ENCODE peak calls at places on chromosomes 2 and 18, in eight cellular contexts. H is A549, F is H54, X is K562, K is Peyer's patch, E is lower leg skin, L is spleen, V is breast epithelium. O is an unnamed sample.

GRCh38 chr18:39776766-39777165 is 2178.3 kb upstream of the PIK3C3 start:
- DNase-seq in H (no peak), K (no peak), F (no peak), V (no peak), L (no peak), X (no peak), E (no peak), O (no peak)

GRCh38 chr2:178279142-178279541 is 84.8 kb downstream of the OSBPL6 start:
- DNase-seq in H (peak), V (no peak), F (peak), X (no peak), K (no peak), L (no peak), E (no peak), O (no peak)

GRCh38 chr18:35155403-35156117 is 85.3 kb upstream of the ZNF397 start:
- DNase-seq in X (no peak), V (no peak), K (no peak), F (no peak), L (peak), H (no peak), E (no peak), O (no peak)

GRCh38 chr2:180690611-180691010 is 289.8 kb upstream of the UBE2E3 start:
- DNase-seq in F (no peak), X (no peak), H (no peak), V (no peak), K (no peak), E (no peak), L (no peak), O (no peak)

GRCh38 chr18:60053747-60054304 is 154.0 kb downstream of the PMAIP1 start:
- DNase-seq in K (no peak), L (no peak), E (no peak), F (peak), V (no peak), H (peak), X (peak), O (no peak)

GRCh38 chr2:169828141-169828811 is 1.0 kb downstream of the UBR3 start:
- DNase-seq in E (peak), K (no peak), V (no peak), H (peak), F (peak), L (no peak), X (peak), O (peak)

GRCh38 chr2:68746408-68746807 is 11.8 kb downstream of the ARHGAP25 start:
- DNase-seq in X (no peak), L (no peak), K (peak), V (no peak), F (no peak), E (peak), H (no peak), O (no peak)

GRCh38 chr18:6405237-6406074 is 9.3 kb downstream of the L3MBTL4 start:
- DNase-seq in F (no peak), H (no peak), E (no peak), L (no peak), V (no peak), K (no peak), X (no peak), O (no peak)

GRCh38 chr18:5155180-5155906 is 41.7 kb downstream of the AKAIN1 start:
- DNase-seq in X (no peak), E (no peak), K (no peak), V (no peak), F (peak), H (no peak), L (no peak), O (no peak)

GRCh38 chr2:215886026-215886425 is 127.3 kb downstream of the MREG start:
- DNase-seq in H (no peak), K (no peak), F (no peak), X (no peak), L (no peak), V (no peak), E (no peak), O (no peak)

GRCh38 chr2:42844901-42845685 is 52.7 kb upstream of the HAAO start:
- DNase-seq in X (no peak), K (no peak), H (no peak), E (peak), V (no peak), L (peak), F (no peak), O (no peak)

GRCh38 chr2:163348843-163349395 is 386.9 kb downstream of the FIGN start:
- DNase-seq in L (no peak), V (no peak), H (peak), E (no peak), X (no peak), F (peak), K (no peak), O (no peak)

GRCh38 chr2:159209341-159210306 is 76.9 kb downstream of the WDSUB1 start:
- DNase-seq in K (peak), F (no peak), H (no peak), X (no peak), E (peak), L (peak), V (no peak), O (no peak)

GRCh38 chr2:144518744-144519596 is 949 bp downstream of the ZEB2 start:
- DNase-seq in V (no peak), X (no peak), F (no peak), H (no peak), L (no peak), K (peak), E (no peak), O (no peak)

GRCh38 chr2:48320747-48321146 is 209.2 kb upstream of the STON1 start:
- DNase-seq in V (no peak), E (no peak), X (no peak), L (no peak), K (no peak), H (no peak), F (no peak), O (no peak)

DNA sequence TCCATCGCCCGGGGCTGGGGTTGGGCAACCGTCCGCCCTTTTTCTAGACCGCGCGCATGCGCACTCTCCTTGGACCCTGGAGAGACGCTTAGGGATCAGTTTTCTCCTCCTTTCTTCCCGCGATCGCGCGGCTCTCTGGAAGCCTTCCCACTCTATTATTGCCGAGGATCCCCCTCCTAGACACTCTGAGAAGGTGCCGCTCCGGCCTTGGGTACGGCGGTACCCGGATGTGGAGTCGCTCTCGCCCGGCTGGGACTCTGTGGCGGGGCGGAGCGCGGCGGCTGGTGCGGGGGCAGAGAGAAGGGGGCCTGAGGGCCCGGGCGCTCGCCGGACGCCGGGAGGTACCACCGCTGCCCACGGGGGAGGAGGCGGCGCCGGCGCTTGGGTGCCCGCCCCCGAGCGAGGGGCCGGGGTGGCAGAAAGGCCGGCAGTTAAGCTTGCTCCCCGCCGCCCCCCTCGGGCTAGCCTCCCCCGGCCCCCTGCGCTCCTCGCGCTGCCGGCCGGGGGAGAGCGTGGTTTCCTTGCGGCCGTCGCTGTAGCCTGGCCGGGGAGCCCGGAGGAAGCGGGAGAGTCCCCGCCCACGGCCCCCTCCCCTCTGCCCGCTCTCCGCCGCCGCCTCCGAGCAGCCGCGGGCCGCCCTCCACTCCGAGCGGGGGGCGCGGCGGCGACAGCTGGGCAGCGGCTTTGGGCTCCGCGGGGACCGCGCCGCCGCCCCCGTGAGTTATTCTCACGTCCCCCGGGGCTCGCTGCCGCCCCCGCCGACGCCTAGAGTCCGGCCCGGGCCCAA is at the start of gene MIB1:
- DNase-seq in V (no peak), H (no peak), E (no peak), F (no peak), X (peak), L (no peak), K (peak), O (peak)
- TF ChIP-seq POLR2A in V (peak), H (peak), E (no peak), F (peak), X (peak), L (no peak), K (peak), O (peak)

GRCh38 chr2:28896906-28897305 is 2.4 kb downstream of the WDR43 start:
- DNase-seq in F (peak), H (peak), X (no peak), K (no peak), V (no peak), L (no peak), E (no peak), O (no peak)

GRCh38 chr2:28893488-28893887 is 979 bp upstream of the WDR43 start:
- DNase-seq in F (no peak), X (no peak), L (no peak), E (no peak), V (no peak), H (no peak), K (no peak), O (no peak)

GRCh38 chr2:28898048-28898447 is 3.6 kb downstream of the WDR43 start:
- DNase-seq in L (no peak), K (no peak), E (no peak), H (no peak), X (no peak), V (no peak), F (no peak), O (no peak)

GRCh38 chr2:28894470-28895188 is at the start of gene WDR43:
- DNase-seq in H (peak), K (peak), V (peak), X (peak), F (peak), E (peak), L (peak), O (peak)

GRCh38 chr2:28895189-28895893 is 874 bp downstream of the WDR43 start:
- DNase-seq in K (no peak), X (no peak), L (no peak), E (peak), H (peak), F (peak), V (no peak), O (peak)
- TF ChIP-seq POLR2A in K (no peak), X (no peak), L (no peak), E (no peak), H (no peak), F (no peak), V (no peak), O (no peak)

DNA sequence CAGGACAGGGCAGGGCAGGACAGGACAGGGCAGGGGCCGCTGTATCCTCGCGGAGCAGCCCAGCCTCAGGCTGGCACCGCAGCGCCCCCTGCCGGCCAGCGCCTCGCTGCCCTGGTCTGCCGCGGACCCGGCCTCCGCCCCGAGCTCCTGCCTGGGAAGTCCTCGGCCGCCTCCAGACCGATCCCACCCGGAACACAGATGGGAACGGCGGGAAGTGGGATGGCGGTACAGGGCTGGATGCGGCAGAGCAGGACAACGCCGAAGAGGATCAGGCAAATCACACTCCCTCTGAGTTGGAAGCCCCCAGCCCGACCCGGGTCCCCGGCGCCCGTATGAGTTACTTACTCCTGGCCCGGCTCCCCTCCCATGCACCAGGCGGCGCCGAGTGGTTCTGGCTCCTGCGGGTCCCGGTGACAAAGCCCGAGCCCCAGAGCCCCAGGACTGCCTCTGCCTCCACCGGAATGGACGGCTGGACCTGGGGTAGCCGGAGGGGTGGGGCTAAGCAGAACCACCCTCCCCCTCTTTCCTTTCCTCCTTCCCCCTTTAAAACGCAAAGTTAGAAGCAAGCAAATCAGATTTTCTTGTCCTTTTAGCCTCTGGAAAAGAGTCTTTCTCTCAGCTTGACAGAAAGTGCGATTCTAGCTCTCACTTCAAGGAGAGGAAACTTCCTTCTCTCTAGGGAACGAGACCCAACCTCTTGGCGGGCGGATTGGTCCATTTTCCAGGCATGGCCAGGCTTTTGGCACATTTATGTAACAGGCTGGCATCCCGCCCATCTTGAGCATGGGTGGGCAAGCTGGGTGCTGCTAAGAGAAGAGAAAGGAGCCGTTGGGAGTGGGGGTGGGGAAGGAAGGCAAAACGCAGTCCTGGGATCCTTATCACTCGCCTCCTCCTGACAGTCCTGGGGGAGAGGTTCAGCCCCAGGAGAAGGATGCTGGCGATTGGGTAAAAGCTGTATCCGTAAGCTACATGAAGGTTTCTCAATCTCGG is at the start of gene TP53I3:
- DNase-seq in V (peak), H (peak), K (peak), L (peak), E (peak), F (peak), X (peak), O (peak)
- TF ChIP-seq POLR2A in V (peak), H (peak), K (peak), L (no peak), E (no peak), F (peak), X (peak), O (peak)

GRCh38 chr18:24138884-24139616 is at the start of gene CABYR:
- DNase-seq in F (peak), X (no peak), E (peak), V (peak), K (peak), L (peak), H (peak), O (peak)
- TF ChIP-seq POLR2A in F (peak), X (no peak), E (no peak), V (no peak), K (no peak), L (no peak), H (peak), O (peak)

GRCh38 chr18:32093523-32093922 is 1.8 kb downstream of the RNF138 start:
- DNase-seq in L (no peak), V (no peak), F (no peak), E (no peak), H (no peak), K (no peak), X (peak), O (peak)

GRCh38 chr18:32093106-32093511 is 1.4 kb downstream of the RNF138 start:
- DNase-seq in X (no peak), V (no peak), F (peak), E (peak), H (peak), L (no peak), K (peak), O (peak)

GRCh38 chr18:32091325-32091723 is 350 bp upstream of the RNF138 start:
- DNase-seq in H (no peak), F (no peak), E (no peak), K (no peak), X (no peak), V (no peak), L (no peak), O (no peak)

GRCh38 chr18:32092422-32093105 is 890 bp downstream of the RNF138 start:
- DNase-seq in E (peak), L (peak), H (peak), F (peak), K (peak), V (peak), X (peak), O (peak)

GRCh38 chr18:32091724-32092421 is at the start of gene RNF138:
- DNase-seq in V (peak), X (peak), K (peak), F (peak), L (peak), E (peak), H (peak), O (peak)
- TF ChIP-seq POLR2A in V (no peak), X (peak), K (peak), F (peak), L (no peak), E (no peak), H (peak), O (peak)

GRCh38 chr2:114962551-114962950 is 520.1 kb downstream of the DPP10 start:
- DNase-seq in K (no peak), V (no peak), L (no peak), X (no peak), F (no peak), H (no peak), E (no peak), O (no peak)

GRCh38 chr2:114960389-114960788 is 517.9 kb downstream of the DPP10 start:
- DNase-seq in E (no peak), L (no peak), V (no peak), H (no peak), F (no peak), K (no peak), X (no peak), O (no peak)
- TF ChIP-seq POLR2A in E (no peak), L (no peak), V (no peak), H (no peak), F (no peak), K (no peak), X (no peak), O (no peak)